ENCODE peak calls at places on chromosomes 1 and 21, in eight cellular contexts. O is thoracic aorta; R is activated naive CD8-positive, alpha-beta T cell treated with anti-CD3 and anti-CD28 coated beads, Interleukin-2, amount 50 U/mL, for 24 hours; M is brain microvascular endothelial cell; Q is GM23338; C is AML-193; P is Kasumi-1; T is Calu3. X is an unnamed sample.
A peak's percentile ranks its signal among the peaks of the same experiment; 100 is the strongest.

GRCh38 chr1:101295212-101295611 is 58.4 kb downstream of the S1PR1 start:
- DNase-seq in M (no peak), R (no peak), P (no peak), Q (no peak), T (no peak), O (no peak), C (no peak), X (no peak)

GRCh38 chr1:165207774-165208359 is 148.6 kb downstream of the LMX1A start:
- DNase-seq in Q (no peak), T (no peak), O (no peak), C (no peak), M (no peak), P (no peak), R (no peak), X (no peak)

GRCh38 chr21:33567914-33568313 is 20.6 kb downstream of the DONSON start:
- DNase-seq in P (no peak), Q (no peak), R (no peak), C (no peak), O (no peak), T (no peak), M (no peak), X (no peak)

GRCh38 chr1:166679369-166679768 is 159.9 kb upstream of the POGK start:
- DNase-seq in M (no peak), C (no peak), Q (no peak), O (no peak), P (no peak), R (no peak), T (no peak), X (no peak)

GRCh38 chr1:64476251-64476952 is 6.5 kb downstream of the CACHD1 start:
- DNase-seq in T (no peak), R (no peak), C (no peak), O (no peak), Q (no peak), M (peak; percentile 71), P (no peak), X (no peak)

GRCh38 chr1:217274927-217275616 is 355.8 kb downstream of the GPATCH2 start:
- DNase-seq in R (no peak), M (peak; percentile 49), C (no peak), Q (no peak), P (no peak), T (no peak), O (no peak), X (no peak)

GRCh38 chr1:73564294-73564693 is 633.7 kb downstream of the LRRIQ3 start:
- DNase-seq in R (no peak), P (no peak), C (no peak), O (no peak), Q (peak; percentile 73), T (no peak), M (no peak), X (no peak)

GRCh38 chr1:94156226-94156625 is 35.3 kb upstream of the ABCA4 start:
- DNase-seq in R (no peak), O (no peak), C (no peak), Q (no peak), T (no peak), M (no peak), P (no peak), X (no peak)

GRCh38 chr21:42471716-42472330 is 24.2 kb downstream of the RSPH1 start:
- DNase-seq in C (no peak), P (no peak), T (no peak), R (no peak), O (no peak), Q (no peak), M (no peak), X (no peak)

GRCh38 chr1:167789501-167789900 is 67.7 kb downstream of the MPZL1 start:
- DNase-seq in O (no peak), C (no peak), Q (no peak), T (no peak), M (peak; percentile 44), R (no peak), P (no peak), X (no peak)

GRCh38 chr1:230286166-230286889 is 139.8 kb downstream of the PGBD5 start:
- DNase-seq in Q (no peak), C (no peak), O (no peak), P (no peak), M (no peak), R (no peak), T (no peak), X (no peak)

GRCh38 chr1:224448428-224449017 is 13.9 kb upstream of the WDR26 start:
- DNase-seq in M (no peak), O (no peak), R (no peak), T (no peak), C (no peak), Q (no peak), P (no peak), X (no peak)

GRCh38 chr1:22056043-22056442 is 3.5 kb downstream of the CDC42 start:
- DNase-seq in R (no peak), P (no peak), M (no peak), T (no peak), Q (no peak), O (no peak), C (no peak), X (no peak)

GRCh38 chr1:203351037-203351625 is at the start of gene FMOD:
- DNase-seq in Q (peak; percentile 71), P (peak; percentile 1), C (no peak), O (peak; percentile 13), R (no peak), M (no peak), T (peak; percentile 13), X (no peak)

GRCh38 chr1:93899543-93900207 is 9.6 kb downstream of the GCLM start:
- DNase-seq in C (no peak), P (no peak), M (no peak), O (no peak), T (no peak), Q (no peak), R (no peak), X (no peak)

GRCh38 chr1:44805311-44806024 is 1.7 kb downstream of the DYNLT4 start:
- DNase-seq in C (no peak), M (no peak), Q (no peak), O (no peak), R (no peak), P (no peak), T (no peak), X (no peak)

GRCh38 chr1:62613890-62614289 is 16.6 kb downstream of the ANGPTL3 start:
- DNase-seq in O (no peak), C (no peak), Q (no peak), T (no peak), P (no peak), R (no peak), M (no peak), X (no peak)

GRCh38 chr1:149978547-149979023 is 31.9 kb downstream of the OTUD7B start:
- DNase-seq in P (no peak), O (no peak), R (no peak), T (peak; percentile 57), C (no peak), M (peak; percentile 14), Q (no peak), X (no peak)

GRCh38 chr1:45410850-45411509 is 70.7 kb upstream of the MUTYH start:
- DNase-seq in Q (no peak), O (no peak), C (no peak), R (no peak), M (no peak), P (no peak), T (peak; percentile 9), X (no peak)

GRCh38 chr1:180911640-180912161 is 996 bp upstream of the KIAA1614 start:
- DNase-seq in R (no peak), T (no peak), Q (peak; percentile 60), C (peak; percentile 6), O (no peak), M (no peak), P (no peak), X (no peak)

GRCh38 chr1:243623831-243624230 is 226.2 kb downstream of the AKT3 start:
- DNase-seq in P (no peak), Q (no peak), C (no peak), O (no peak), R (no peak), T (no peak), M (peak; percentile 75), X (no peak)

GRCh38 chr1:206685749-206686485 is 1.2 kb downstream of the MAPKAPK2 start:
- DNase-seq in R (peak; percentile 52), Q (peak; percentile 75), T (peak; percentile 61), P (peak; percentile 78), C (peak; percentile 87), O (no peak), M (peak; percentile 57), X (no peak)

X was measured in omental fat pad.